ENCODE peak calls at places on chromosome 5, in nine cellular contexts. One of them, this sample, is unnamed.

GRCh38 chr5:97854871-97855762 is 672.1 kb upstream of the RIOK2 start:
- DNase-seq in esophagus squamous epithelium: no peak
- DNase-seq in fibroblast of the aortic adventitia: peak; percentile 72
- DNase-seq in fibroblast of mammary gland: peak; percentile 59
- DNase-seq in AG09309: no peak
- DNase-seq in epithelial cell of esophagus: no peak
- DNase-seq in choroid plexus epithelial cell: peak; percentile 80
- DNase-seq in heart left ventricle: peak; percentile 25
- DNase-seq in MM.1S: no peak
- DNase-seq in this sample: peak; percentile 94

GRCh38 chr5:32526815-32527214 is 58.5 kb upstream of the SUB1 start:
- DNase-seq in heart left ventricle: no peak
- DNase-seq in MM.1S: no peak
- DNase-seq in choroid plexus epithelial cell: no peak
- DNase-seq in epithelial cell of esophagus: no peak
- DNase-seq in fibroblast of mammary gland: no peak
- DNase-seq in fibroblast of the aortic adventitia: peak; percentile 37
- DNase-seq in esophagus squamous epithelium: no peak
- DNase-seq in AG09309: no peak
- DNase-seq in this sample: no peak

GRCh38 chr5:126937796-126938195 is 92.6 kb downstream of the MARCHF3 start:
- DNase-seq in choroid plexus epithelial cell: peak; percentile 34
- DNase-seq in heart left ventricle: no peak
- DNase-seq in esophagus squamous epithelium: no peak
- DNase-seq in fibroblast of the aortic adventitia: peak; percentile 58
- DNase-seq in AG09309: peak; percentile 33
- DNase-seq in epithelial cell of esophagus: no peak
- DNase-seq in fibroblast of mammary gland: peak; percentile 20
- DNase-seq in MM.1S: no peak
- DNase-seq in this sample: peak; percentile 54

GRCh38 chr5:171418982-171419662 is at the start of gene FGF18:
- DNase-seq in esophagus squamous epithelium: no peak
- DNase-seq in epithelial cell of esophagus: peak; percentile 37
- DNase-seq in AG09309: no peak
- DNase-seq in heart left ventricle: peak; percentile 77
- DNase-seq in fibroblast of the aortic adventitia: peak; percentile 51
- DNase-seq in MM.1S: peak; percentile 72
- DNase-seq in choroid plexus epithelial cell: peak; percentile 81
- DNase-seq in fibroblast of mammary gland: peak; percentile 56
- DNase-seq in this sample: peak; percentile 51

GRCh38 chr5:173466227-173466626 is 138.0 kb upstream of the STC2 start:
- DNase-seq in fibroblast of mammary gland: no peak
- DNase-seq in epithelial cell of esophagus: no peak
- DNase-seq in heart left ventricle: no peak
- DNase-seq in MM.1S: no peak
- DNase-seq in choroid plexus epithelial cell: no peak
- DNase-seq in fibroblast of the aortic adventitia: no peak
- DNase-seq in AG09309: no peak
- DNase-seq in esophagus squamous epithelium: no peak
- DNase-seq in this sample: no peak

GRCh38 chr5:159056201-159056600 is 43.5 kb downstream of the EBF1 start:
- DNase-seq in fibroblast of mammary gland: no peak
- DNase-seq in fibroblast of the aortic adventitia: no peak
- DNase-seq in heart left ventricle: no peak
- DNase-seq in epithelial cell of esophagus: no peak
- DNase-seq in choroid plexus epithelial cell: no peak
- DNase-seq in esophagus squamous epithelium: no peak
- DNase-seq in AG09309: no peak
- DNase-seq in MM.1S: no peak
- DNase-seq in this sample: no peak

GRCh38 chr5:1479581-1480188 is 34.4 kb upstream of the SLC6A3 start:
- DNase-seq in MM.1S: no peak
- DNase-seq in heart left ventricle: peak; percentile 65
- DNase-seq in fibroblast of the aortic adventitia: peak; percentile 66
- DNase-seq in esophagus squamous epithelium: no peak
- DNase-seq in AG09309: peak; percentile 42
- DNase-seq in epithelial cell of esophagus: peak; percentile 26
- DNase-seq in choroid plexus epithelial cell: peak; percentile 90
- DNase-seq in fibroblast of mammary gland: peak; percentile 77
- DNase-seq in this sample: peak; percentile 74

GRCh38 chr5:139878093-139878492 is 82.5 kb downstream of the PSD2 start:
- DNase-seq in esophagus squamous epithelium: no peak
- DNase-seq in epithelial cell of esophagus: no peak
- DNase-seq in choroid plexus epithelial cell: no peak
- DNase-seq in fibroblast of mammary gland: peak; percentile 12
- DNase-seq in AG09309: no peak
- DNase-seq in MM.1S: no peak
- DNase-seq in heart left ventricle: no peak
- DNase-seq in fibroblast of the aortic adventitia: no peak
- DNase-seq in this sample: peak; percentile 2

GRCh38 chr5:38330207-38330606 is 71.8 kb downstream of the EGFLAM start:
- DNase-seq in fibroblast of the aortic adventitia: no peak
- DNase-seq in MM.1S: no peak
- DNase-seq in choroid plexus epithelial cell: peak; percentile 5
- DNase-seq in heart left ventricle: no peak
- DNase-seq in AG09309: no peak
- DNase-seq in esophagus squamous epithelium: no peak
- DNase-seq in fibroblast of mammary gland: peak; percentile 3
- DNase-seq in epithelial cell of esophagus: peak; percentile 14
- DNase-seq in this sample: peak; percentile 25

GRCh38 chr5:173325091-173325698 is 3.0 kb downstream of the STC2 start:
- DNase-seq in fibroblast of the aortic adventitia: no peak
- DNase-seq in fibroblast of mammary gland: no peak
- DNase-seq in AG09309: no peak
- DNase-seq in esophagus squamous epithelium: no peak
- DNase-seq in epithelial cell of esophagus: no peak
- DNase-seq in choroid plexus epithelial cell: no peak
- DNase-seq in heart left ventricle: no peak
- DNase-seq in MM.1S: no peak
- DNase-seq in this sample: no peak

GRCh38 chr5:110105692-110106091 is 416.0 kb downstream of the MAN2A1 start:
- DNase-seq in choroid plexus epithelial cell: peak; percentile 67
- DNase-seq in AG09309: peak; percentile 13
- DNase-seq in epithelial cell of esophagus: peak; percentile 50
- DNase-seq in MM.1S: no peak
- DNase-seq in heart left ventricle: no peak
- DNase-seq in fibroblast of the aortic adventitia: peak; percentile 4
- DNase-seq in fibroblast of mammary gland: peak; percentile 65
- DNase-seq in esophagus squamous epithelium: no peak
- DNase-seq in this sample: peak; percentile 31

GRCh38 chr5:1195916-1196315 is 5.5 kb upstream of the SLC6A19 start:
- DNase-seq in heart left ventricle: peak; percentile 30
- DNase-seq in esophagus squamous epithelium: no peak
- DNase-seq in epithelial cell of esophagus: no peak
- DNase-seq in choroid plexus epithelial cell: no peak
- DNase-seq in AG09309: no peak
- DNase-seq in fibroblast of mammary gland: no peak
- DNase-seq in fibroblast of the aortic adventitia: no peak
- DNase-seq in MM.1S: no peak
- DNase-seq in this sample: no peak

GRCh38 chr5:181207214-181207959 is 2.4 kb upstream of the TRIM7 start:
- DNase-seq in heart left ventricle: peak; percentile 88
- DNase-seq in choroid plexus epithelial cell: peak; percentile 92
- DNase-seq in MM.1S: peak; percentile 87
- DNase-seq in fibroblast of the aortic adventitia: peak; percentile 93
- DNase-seq in AG09309: peak; percentile 79
- DNase-seq in fibroblast of mammary gland: peak; percentile 95
- DNase-seq in epithelial cell of esophagus: peak; percentile 89
- DNase-seq in esophagus squamous epithelium: no peak
- DNase-seq in this sample: peak; percentile 96

GRCh38 chr5:146027746-146028145 is 77.6 kb downstream of the PLAC8L1 start:
- DNase-seq in AG09309: no peak
- DNase-seq in choroid plexus epithelial cell: no peak
- DNase-seq in fibroblast of the aortic adventitia: no peak
- DNase-seq in esophagus squamous epithelium: no peak
- DNase-seq in epithelial cell of esophagus: peak; percentile 96
- DNase-seq in MM.1S: no peak
- DNase-seq in heart left ventricle: no peak
- DNase-seq in fibroblast of mammary gland: no peak
- DNase-seq in this sample: no peak

GRCh38 chr5:151231359-151231758 is 7.5 kb upstream of the CCDC69 start:
- DNase-seq in heart left ventricle: no peak
- DNase-seq in epithelial cell of esophagus: no peak
- DNase-seq in esophagus squamous epithelium: no peak
- DNase-seq in AG09309: no peak
- DNase-seq in fibroblast of the aortic adventitia: no peak
- DNase-seq in MM.1S: no peak
- DNase-seq in fibroblast of mammary gland: peak; percentile 9
- DNase-seq in choroid plexus epithelial cell: no peak
- DNase-seq in this sample: no peak

GRCh38 chr5:141003791-141004601 is 37.7 kb downstream of the PCDHAC2 start:
- DNase-seq in esophagus squamous epithelium: no peak
- DNase-seq in MM.1S: no peak
- DNase-seq in AG09309: no peak
- DNase-seq in fibroblast of the aortic adventitia: no peak
- DNase-seq in heart left ventricle: no peak
- DNase-seq in epithelial cell of esophagus: peak; percentile 93
- DNase-seq in fibroblast of mammary gland: no peak
- DNase-seq in choroid plexus epithelial cell: no peak
- DNase-seq in this sample: peak; percentile 66

GRCh38 chr5:168529361-168530234 is 493 bp downstream of the FBLL1 start:
- DNase-seq in epithelial cell of esophagus: peak; percentile 6
- DNase-seq in fibroblast of the aortic adventitia: no peak
- DNase-seq in AG09309: no peak
- DNase-seq in fibroblast of mammary gland: no peak
- DNase-seq in choroid plexus epithelial cell: no peak
- DNase-seq in heart left ventricle: no peak
- DNase-seq in esophagus squamous epithelium: no peak
- DNase-seq in MM.1S: no peak
- DNase-seq in this sample: no peak
- H3K4me3 ChIP-seq in epithelial cell of esophagus: no peak overlapping the region
- H3K4me3 ChIP-seq in fibroblast of the aortic adventitia: peak overlapping the region; percentile 59
- H3K4me3 ChIP-seq in AG09309: peak overlapping the region; percentile 49
- H3K4me3 ChIP-seq in fibroblast of mammary gland: peak overlapping the region; percentile 2
- H3K4me3 ChIP-seq in choroid plexus epithelial cell: peak overlapping the region; percentile 42
- H3K4me3 ChIP-seq in heart left ventricle: peak overlapping the region; percentile 52
- H3K4me3 ChIP-seq in esophagus squamous epithelium: peak overlapping the region; percentile 62
- H3K4me3 ChIP-seq in MM.1S: no peak overlapping the region
- H3K4me3 ChIP-seq in this sample: peak overlapping the region; percentile 45

DNA sequence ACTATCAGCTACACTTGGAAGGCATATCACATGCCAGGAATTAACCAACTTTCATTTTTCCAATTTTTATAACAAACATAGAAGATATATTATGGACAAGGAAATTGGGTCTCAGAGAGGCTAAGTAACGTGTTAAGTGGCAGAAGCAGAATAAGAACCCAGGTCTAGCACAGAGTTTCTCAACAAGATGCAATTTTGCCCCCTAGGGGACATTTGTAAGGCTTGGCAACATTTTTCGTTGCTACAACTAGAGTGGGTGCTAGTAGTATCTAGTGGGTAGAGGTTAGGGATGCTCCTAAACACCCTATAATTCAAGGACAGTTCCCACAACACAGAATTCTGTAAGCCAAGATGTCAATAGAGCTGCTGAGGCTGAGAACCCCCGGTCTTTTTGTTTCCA is 180.6 kb downstream of the SNCAIP start:
- DNase-seq in fibroblast of the aortic adventitia: no peak
- DNase-seq in heart left ventricle: no peak
- DNase-seq in fibroblast of mammary gland: peak; percentile 28
- DNase-seq in AG09309: no peak
- DNase-seq in epithelial cell of esophagus: peak; percentile 30
- DNase-seq in esophagus squamous epithelium: no peak
- DNase-seq in MM.1S: peak; percentile 51
- DNase-seq in choroid plexus epithelial cell: no peak
- DNase-seq in this sample: peak; percentile 31
- TF ChIP-seq CTCF in fibroblast of the aortic adventitia: peak; percentile 3
- TF ChIP-seq CTCF in heart left ventricle: peak; percentile 9
- TF ChIP-seq CTCF in fibroblast of mammary gland: peak; percentile 40
- TF ChIP-seq CTCF in AG09309: peak; percentile 40
- TF ChIP-seq CTCF in epithelial cell of esophagus: peak; percentile 22
- TF ChIP-seq CTCF in esophagus squamous epithelium: no peak
- TF ChIP-seq CTCF in MM.1S: peak; percentile 50
- TF ChIP-seq CTCF in choroid plexus epithelial cell: peak; percentile 16
- TF ChIP-seq CTCF in this sample: peak; percentile 13

GRCh38 chr5:120476063-120476462 is 12.0 kb downstream of the PRR16 start:
- DNase-seq in fibroblast of the aortic adventitia: peak; percentile 24
- DNase-seq in esophagus squamous epithelium: no peak
- DNase-seq in choroid plexus epithelial cell: no peak
- DNase-seq in MM.1S: no peak
- DNase-seq in AG09309: no peak
- DNase-seq in heart left ventricle: no peak
- DNase-seq in fibroblast of mammary gland: no peak
- DNase-seq in epithelial cell of esophagus: no peak
- DNase-seq in this sample: no peak

GRCh38 chr5:120473332-120473731 is 9.2 kb downstream of the PRR16 start:
- DNase-seq in fibroblast of the aortic adventitia: no peak
- DNase-seq in AG09309: no peak
- DNase-seq in fibroblast of mammary gland: no peak
- DNase-seq in esophagus squamous epithelium: no peak
- DNase-seq in choroid plexus epithelial cell: peak; percentile 17
- DNase-seq in epithelial cell of esophagus: no peak
- DNase-seq in heart left ventricle: no peak
- DNase-seq in MM.1S: no peak
- DNase-seq in this sample: no peak

GRCh38 chr5:120466337-120467006 is 2.4 kb downstream of the PRR16 start:
- DNase-seq in epithelial cell of esophagus: no peak
- DNase-seq in fibroblast of the aortic adventitia: no peak
- DNase-seq in fibroblast of mammary gland: no peak
- DNase-seq in choroid plexus epithelial cell: no peak
- DNase-seq in MM.1S: no peak
- DNase-seq in AG09309: no peak
- DNase-seq in esophagus squamous epithelium: no peak
- DNase-seq in heart left ventricle: no peak
- DNase-seq in this sample: no peak

DNA sequence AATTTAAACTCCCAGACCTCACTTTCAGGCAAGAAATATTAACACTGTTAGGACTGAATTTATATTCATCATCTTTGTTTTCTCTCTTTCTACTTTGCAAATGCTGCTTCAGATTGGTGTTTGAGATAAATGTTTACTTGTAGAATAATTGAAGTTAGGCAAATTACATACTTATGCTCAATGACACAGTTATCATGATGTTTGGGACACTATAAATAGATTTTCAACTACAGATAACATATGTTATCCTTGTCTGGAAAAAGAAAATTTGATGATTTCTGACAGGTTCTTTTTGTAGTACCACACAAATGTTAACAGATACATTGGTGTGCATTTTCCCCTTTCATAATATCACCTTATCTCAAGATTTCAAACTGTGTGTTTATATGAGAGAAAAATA is 7.9 kb downstream of the PRR16 start:
- DNase-seq in AG09309: no peak
- DNase-seq in fibroblast of the aortic adventitia: no peak
- DNase-seq in choroid plexus epithelial cell: no peak
- DNase-seq in MM.1S: no peak
- DNase-seq in heart left ventricle: no peak
- DNase-seq in epithelial cell of esophagus: no peak
- DNase-seq in esophagus squamous epithelium: no peak
- DNase-seq in fibroblast of mammary gland: no peak
- DNase-seq in this sample: no peak
- H3K4me3 ChIP-seq in AG09309: no peak overlapping the region
- H3K4me3 ChIP-seq in fibroblast of the aortic adventitia: no peak overlapping the region
- H3K4me3 ChIP-seq in choroid plexus epithelial cell: no peak overlapping the region
- H3K4me3 ChIP-seq in MM.1S: no peak overlapping the region
- H3K4me3 ChIP-seq in heart left ventricle: no peak overlapping the region
- H3K4me3 ChIP-seq in epithelial cell of esophagus: no peak overlapping the region
- H3K4me3 ChIP-seq in esophagus squamous epithelium: no peak overlapping the region
- H3K4me3 ChIP-seq in fibroblast of mammary gland: no peak overlapping the region
- H3K4me3 ChIP-seq in this sample: no peak overlapping the region

DNA sequence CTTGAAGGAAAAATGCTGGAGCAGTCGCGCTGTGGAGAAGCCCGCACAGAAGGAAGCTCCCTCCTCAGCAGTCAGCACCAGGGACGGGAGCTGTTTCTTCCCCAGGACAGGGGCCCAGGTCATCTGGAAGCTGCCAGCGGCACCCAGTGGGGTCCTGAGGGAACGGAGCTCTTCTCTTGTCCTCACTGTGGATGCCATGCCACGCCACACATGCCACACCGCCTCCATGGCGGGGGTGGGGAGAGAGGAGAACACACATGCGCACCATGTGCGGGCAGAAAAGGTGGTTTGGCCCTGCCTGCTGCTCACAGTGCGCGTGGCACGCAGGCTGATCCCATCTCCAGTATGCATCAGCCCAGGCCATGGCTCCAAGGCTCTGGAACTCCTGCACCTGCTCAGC is 41.7 kb upstream of the ZNF354B start:
- DNase-seq in heart left ventricle: no peak
- DNase-seq in AG09309: no peak
- DNase-seq in fibroblast of the aortic adventitia: no peak
- DNase-seq in esophagus squamous epithelium: no peak
- DNase-seq in choroid plexus epithelial cell: no peak
- DNase-seq in epithelial cell of esophagus: no peak
- DNase-seq in MM.1S: no peak
- DNase-seq in fibroblast of mammary gland: no peak
- DNase-seq in this sample: no peak
- TF ChIP-seq CTCF in heart left ventricle: no peak
- TF ChIP-seq CTCF in AG09309: no peak
- TF ChIP-seq CTCF in fibroblast of the aortic adventitia: no peak
- TF ChIP-seq CTCF in esophagus squamous epithelium: no peak
- TF ChIP-seq CTCF in choroid plexus epithelial cell: no peak
- TF ChIP-seq CTCF in epithelial cell of esophagus: no peak
- TF ChIP-seq CTCF in MM.1S: no peak
- TF ChIP-seq CTCF in fibroblast of mammary gland: no peak
- TF ChIP-seq CTCF in this sample: no peak

This sample was measured in cardiac fibroblast.